ENCODE peak calls at places on chromosomes 3 and 15, in seven cellular contexts. E is adrenal gland, J is SK-N-SH, X is breast epithelium, S is WERI-Rb-1, D is iPS DF 6.9, Y is stomach. Z is an unnamed sample. For H3K36me3, the result is how much of the 10 kb centered on the place peaks cover.

GRCh38 chr3:23685484-23686258 is 120.1 kb upstream of the UBE2E1 start:
- DNase-seq in E (peak), J (peak), X (peak), S (no peak), D (no peak), Y (peak), Z (no peak)

GRCh38 chr3:58624550-58624949 is 42.0 kb downstream of the FAM3D start:
- DNase-seq in E (no peak), J (no peak), X (no peak), S (no peak), D (no peak), Y (no peak), Z (no peak)

GRCh38 chr3:58161435-58162398 is 49.1 kb downstream of the DNASE1L3 start:
- DNase-seq in E (peak), J (no peak), X (no peak), S (no peak), D (no peak), Y (peak), Z (peak)

GRCh38 chr3:8595252-8595934 is 49.2 kb downstream of the SSUH2 start:
- DNase-seq in E (no peak), J (no peak), X (no peak), S (no peak), D (no peak), Y (no peak), Z (no peak)

GRCh38 chr15:77282333-77282732 is 137.6 kb downstream of the PEAK1 start:
- DNase-seq in E (peak), J (no peak), X (no peak), S (no peak), D (peak), Y (no peak), Z (no peak)

GRCh38 chr3:149575213-149575961 is 82.4 kb downstream of the WWTR1 start:
- DNase-seq in E (peak), J (no peak), X (no peak), S (no peak), D (no peak), Y (no peak), Z (no peak)

GRCh38 chr3:134334231-134334900 is 39.9 kb downstream of the AMOTL2 start:
- DNase-seq in E (no peak), J (no peak), X (no peak), S (no peak), D (no peak), Y (no peak), Z (no peak)

GRCh38 chr15:65183847-65184159 is 1.3 kb downstream of the CLPX start:
- DNase-seq in E (no peak), J (no peak), X (no peak), S (no peak), D (no peak), Y (no peak), Z (no peak)

GRCh38 chr3:196049567-196050122 is 32.2 kb downstream of the TFRC start:
- DNase-seq in E (no peak), J (no peak), X (no peak), S (no peak), D (no peak), Y (no peak), Z (no peak)

GRCh38 chr3:146209371-146209770 is 41.5 kb downstream of the PLSCR4 start:
- DNase-seq in E (no peak), J (no peak), X (no peak), S (no peak), D (no peak), Y (no peak), Z (no peak)

GRCh38 chr3:12695112-12695511 is 31.2 kb upstream of the RAF1 start:
- DNase-seq in E (no peak), J (no peak), X (no peak), S (no peak), D (no peak), Y (no peak), Z (no peak)

GRCh38 chr3:188320757-188321156 is 166.8 kb downstream of the LPP start:
- DNase-seq in E (no peak), J (no peak), X (no peak), S (no peak), D (no peak), Y (no peak), Z (no peak)

GRCh38 chr3:79555655-79556054 is 212.1 kb downstream of the ROBO1 start:
- DNase-seq in E (no peak), J (no peak), X (no peak), S (no peak), D (no peak), Y (no peak), Z (no peak)

GRCh38 chr3:79564192-79564591 is 203.6 kb downstream of the ROBO1 start:
- DNase-seq in E (no peak), J (no peak), X (no peak), S (no peak), D (no peak), Y (no peak), Z (no peak)

GRCh38 chr3:79558943-79559342 is 208.9 kb downstream of the ROBO1 start:
- DNase-seq in E (no peak), J (no peak), X (no peak), S (no peak), D (no peak), Y (no peak), Z (no peak)

DNA sequence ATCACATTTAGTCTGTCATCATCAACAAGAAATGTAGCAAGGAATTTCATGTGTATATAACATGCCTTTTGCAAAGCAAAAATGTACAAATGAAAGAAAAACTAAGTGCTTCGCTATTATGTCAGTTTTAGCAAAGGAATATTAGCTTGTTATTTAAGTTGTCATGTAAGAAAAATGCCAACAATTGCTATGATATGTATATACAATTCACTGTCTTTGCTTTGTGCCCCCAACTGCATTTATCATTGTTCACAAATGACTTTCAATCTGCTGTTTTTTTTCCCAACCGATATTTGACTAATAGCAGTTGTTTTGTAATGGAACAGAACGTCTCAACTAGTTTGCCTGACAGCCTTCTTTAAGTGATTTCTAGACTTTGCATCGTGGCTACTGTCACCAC is 207.1 kb downstream of the ROBO1 start:
- DNase-seq in E (no peak), J (no peak), X (no peak), S (no peak), D (no peak), Y (no peak), Z (no peak)
- H3K36me3 ChIP-seq in E (under half), J (under half), X (under half), S (under half), D (under half), Y (under half), Z (under half)

GRCh38 chr3:185667574-185667973 is 81.5 kb downstream of the SENP2 start:
- DNase-seq in E (no peak), J (no peak), X (no peak), S (no peak), D (no peak), Y (no peak), Z (no peak)
- H3K27ac ChIP-seq in E (no peak), J (no peak), X (no peak), S (no peak), D (no peak), Y (no peak), Z (no peak)

GRCh38 chr3:154290187-154290586 is 34.1 kb downstream of the DHX36 start:
- DNase-seq in E (no peak), J (no peak), X (no peak), S (no peak), D (no peak), Y (no peak), Z (no peak)
- H3K36me3 ChIP-seq in E (half or more), J (half or more), X (under half), S (half or more), D (under half), Y (under half), Z (half or more)

GRCh38 chr3:119301001-119301400 is 6.8 kb downstream of the ARHGAP31 start:
- DNase-seq in E (no peak), J (no peak), X (no peak), S (no peak), D (no peak), Y (no peak), Z (no peak)

GRCh38 chr3:119305271-119305670 is 11.1 kb downstream of the ARHGAP31 start:
- DNase-seq in E (no peak), J (no peak), X (no peak), S (no peak), D (no peak), Y (no peak), Z (no peak)

GRCh38 chr3:119302697-119303630 is 8.8 kb downstream of the ARHGAP31 start:
- DNase-seq in E (no peak), J (no peak), X (no peak), S (no peak), D (no peak), Y (no peak), Z (no peak)

GRCh38 chr3:119301662-119302061 is 7.5 kb downstream of the ARHGAP31 start:
- DNase-seq in E (no peak), J (no peak), X (no peak), S (no peak), D (no peak), Y (no peak), Z (no peak)

DNA sequence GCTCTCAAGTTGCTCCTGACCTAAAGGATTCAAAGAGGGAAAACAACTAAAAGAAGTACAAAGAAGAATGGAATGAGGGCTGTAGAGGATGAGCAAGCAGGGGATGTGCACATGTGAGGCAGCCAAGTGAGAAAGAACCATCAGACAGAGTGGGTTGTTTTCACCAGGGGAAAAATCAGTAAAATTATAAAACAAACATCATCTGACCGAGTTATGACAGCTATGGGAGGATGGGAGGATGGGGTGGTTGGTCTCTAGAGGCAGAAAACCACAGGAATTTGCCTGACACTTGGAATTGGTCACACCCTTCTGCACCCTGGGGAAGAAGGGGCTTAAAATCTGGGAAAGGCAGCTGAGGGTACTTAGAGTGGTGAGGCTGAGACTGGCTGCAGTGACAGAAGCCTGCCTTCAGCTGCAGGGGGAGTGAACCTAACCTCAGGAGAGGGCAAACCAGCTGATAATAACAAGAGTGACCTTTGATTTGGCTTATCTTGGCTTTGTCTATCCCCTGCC is 10.1 kb downstream of the ARHGAP31 start:
- DNase-seq in E (no peak), J (no peak), X (no peak), S (no peak), D (no peak), Y (no peak), Z (no peak)
- H3K27ac ChIP-seq in E (no peak), J (peak), X (no peak), S (no peak), D (no peak), Y (no peak), Z (no peak)

GRCh38 chr3:42127226-42127625 is 36.1 kb downstream of the TRAK1 start:
- DNase-seq in E (no peak), J (no peak), X (no peak), S (no peak), D (no peak), Y (no peak), Z (no peak)
- H3K36me3 ChIP-seq in E (under half), J (under half), X (under half), S (under half), D (under half), Y (under half), Z (under half)